ENCODE peak calls at places on chromosome 13, in ten cellular contexts. M is thoracic aorta, P is fibroblast of lung, J is neural crest cell, T is foreskin fibroblast, W is cardiac fibroblast, L is mammary epithelial cell, F is mesothelial cell of epicardium, X is activated B cell treated with CpG ODN at 0.5 μM for 24 hours, G is bronchial epithelial cell. Y is an unnamed sample.

GRCh38 chr13:19927117-19927734 is 31.3 kb upstream of the ZMYM2 start:
- DNase-seq in M (no peak), P (peak; percentile 24), J (no peak), T (peak; percentile 13), W (peak; percentile 49), L (peak; percentile 38), F (no peak), X (no peak), G (peak; percentile 63), Y (peak; percentile 1)

GRCh38 chr13:94128430-94128829 is 351.1 kb downstream of the DCT start:
- DNase-seq in M (no peak), P (peak; percentile 70), J (no peak), T (no peak), W (no peak), L (no peak), F (no peak), X (no peak), G (no peak), Y (no peak)

GRCh38 chr13:41284512-41285288 is 21.3 kb upstream of the MTRF1 start:
- DNase-seq in M (no peak), P (peak; percentile 80), J (no peak), T (peak; percentile 95), W (peak; percentile 98), L (peak; percentile 96), F (no peak), X (no peak), G (peak; percentile 100), Y (peak; percentile 97)

GRCh38 chr13:31951215-31951678 is 80.3 kb upstream of the FRY start:
- DNase-seq in M (no peak), P (peak; percentile 34), J (no peak), T (peak; percentile 48), W (peak; percentile 61), L (peak; percentile 47), F (no peak), X (peak; percentile 34), G (peak; percentile 78), Y (no peak)

GRCh38 chr13:98507060-98507797 is 69.7 kb downstream of the STK24 start:
- DNase-seq in M (no peak), P (peak; percentile 80), J (no peak), T (no peak), W (no peak), L (no peak), F (peak; percentile 80), X (no peak), G (peak; percentile 47), Y (no peak)

GRCh38 chr13:62357887-62358645 is 942.4 kb upstream of the PCDH20 start:
- DNase-seq in M (no peak), P (peak; percentile 31), J (peak; percentile 13), T (peak; percentile 23), W (peak; percentile 19), L (no peak), F (no peak), X (no peak), G (peak; percentile 43), Y (no peak)

GRCh38 chr13:109764474-109765292 is 21.7 kb downstream of the IRS2 start:
- DNase-seq in M (no peak), P (peak; percentile 47), J (no peak), T (peak; percentile 80), W (peak; percentile 43), L (peak; percentile 59), F (no peak), X (no peak), G (peak; percentile 63), Y (peak; percentile 69)

GRCh38 chr13:44967656-44968451 is 21.4 kb downstream of the NUFIP1 start:
- DNase-seq in M (no peak), P (peak; percentile 39), J (no peak), T (no peak), W (peak; percentile 57), L (no peak), F (no peak), X (no peak), G (no peak), Y (peak; percentile 15)

GRCh38 chr13:113774177-113775107 is 15.4 kb downstream of the TMEM255B start:
- DNase-seq in M (no peak), P (peak; percentile 52), J (no peak), T (peak; percentile 53), W (peak; percentile 78), L (peak; percentile 64), F (no peak), X (no peak), G (peak; percentile 43), Y (peak; percentile 54)

GRCh38 chr13:113776231-113777125 is 17.5 kb downstream of the TMEM255B start:
- DNase-seq in M (no peak), P (no peak), J (no peak), T (no peak), W (no peak), L (no peak), F (no peak), X (no peak), G (no peak), Y (no peak)

GRCh38 chr13:113781571-113781970 is 22.5 kb downstream of the TMEM255B start:
- DNase-seq in M (no peak), P (no peak), J (no peak), T (no peak), W (no peak), L (peak; percentile 75), F (no peak), X (no peak), G (peak; percentile 76), Y (no peak)

GRCh38 chr13:113775451-113776145 is 16.6 kb downstream of the TMEM255B start:
- DNase-seq in M (no peak), P (no peak), J (no peak), T (no peak), W (no peak), L (no peak), F (no peak), X (no peak), G (no peak), Y (no peak)

GRCh38 chr13:113777311-113778260 is 18.6 kb downstream of the TMEM255B start:
- DNase-seq in M (no peak), P (peak; percentile 16), J (peak; percentile 54), T (no peak), W (no peak), L (no peak), F (peak; percentile 71), X (no peak), G (no peak), Y (no peak)
- TF ChIP-seq CTCF in M (no peak), P (no peak), J (no peak), T (no peak), W (no peak), L (no peak), F (no peak), X (no peak), G (no peak), Y (no peak)

GRCh38 chr13:33260168-33261098 is 25.1 kb downstream of the STARD13 start:
- DNase-seq in M (no peak), P (no peak), J (no peak), T (peak; percentile 67), W (peak; percentile 75), L (no peak), F (no peak), X (no peak), G (no peak), Y (no peak)

GRCh38 chr13:33256148-33256547 is 29.4 kb downstream of the STARD13 start:
- DNase-seq in M (no peak), P (no peak), J (no peak), T (no peak), W (no peak), L (no peak), F (no peak), X (no peak), G (no peak), Y (no peak)

GRCh38 chr13:33257786-33258185 is 27.8 kb downstream of the STARD13 start:
- DNase-seq in M (no peak), P (no peak), J (no peak), T (no peak), W (no peak), L (no peak), F (no peak), X (no peak), G (no peak), Y (no peak)

GRCh38 chr13:33259296-33259695 is 26.3 kb downstream of the STARD13 start:
- DNase-seq in M (no peak), P (no peak), J (no peak), T (no peak), W (no peak), L (no peak), F (no peak), X (no peak), G (no peak), Y (no peak)

DNA sequence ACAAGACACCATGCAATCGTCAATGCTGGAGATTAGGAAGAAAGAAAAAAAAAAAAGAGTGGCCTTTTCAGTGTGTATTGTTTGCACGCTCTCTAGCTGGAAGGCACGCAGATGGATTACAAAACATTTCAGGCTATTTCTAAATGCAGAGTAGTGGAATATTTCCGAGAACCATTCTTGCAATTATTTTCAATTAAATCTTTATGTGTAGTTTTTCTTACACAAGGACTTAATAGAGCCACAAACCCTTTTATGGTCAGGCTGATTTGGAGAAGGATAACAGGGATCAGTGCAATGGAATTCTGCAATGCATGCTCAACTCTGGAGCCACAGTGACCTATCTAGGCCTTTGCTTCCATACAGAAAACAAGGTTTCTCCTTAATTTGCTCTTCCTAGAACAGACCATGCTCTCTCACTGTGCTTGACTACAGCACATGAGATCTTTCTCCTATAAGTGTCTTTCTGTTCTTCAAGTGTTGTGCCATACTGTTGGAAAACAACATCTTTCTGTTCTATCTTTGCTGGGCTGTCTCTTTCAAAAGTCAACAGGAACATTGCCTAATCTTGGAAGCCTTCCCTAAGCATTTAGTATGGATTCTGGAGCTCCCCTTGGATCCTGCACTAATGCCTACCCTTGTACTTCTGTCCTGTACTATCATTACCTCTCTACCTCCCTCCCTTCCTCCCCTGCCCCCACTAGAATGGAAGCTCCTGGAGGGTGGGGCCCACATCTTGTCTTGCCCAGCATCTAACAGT is 26.9 kb downstream of the STARD13 start:
- DNase-seq in M (no peak), P (peak; percentile 59), J (no peak), T (peak; percentile 58), W (peak; percentile 53), L (no peak), F (no peak), X (no peak), G (no peak), Y (peak; percentile 88)
- TF ChIP-seq CTCF in M (no peak), P (no peak), J (no peak), T (no peak), W (no peak), L (no peak), F (no peak), X (no peak), G (no peak), Y (no peak)

DNA sequence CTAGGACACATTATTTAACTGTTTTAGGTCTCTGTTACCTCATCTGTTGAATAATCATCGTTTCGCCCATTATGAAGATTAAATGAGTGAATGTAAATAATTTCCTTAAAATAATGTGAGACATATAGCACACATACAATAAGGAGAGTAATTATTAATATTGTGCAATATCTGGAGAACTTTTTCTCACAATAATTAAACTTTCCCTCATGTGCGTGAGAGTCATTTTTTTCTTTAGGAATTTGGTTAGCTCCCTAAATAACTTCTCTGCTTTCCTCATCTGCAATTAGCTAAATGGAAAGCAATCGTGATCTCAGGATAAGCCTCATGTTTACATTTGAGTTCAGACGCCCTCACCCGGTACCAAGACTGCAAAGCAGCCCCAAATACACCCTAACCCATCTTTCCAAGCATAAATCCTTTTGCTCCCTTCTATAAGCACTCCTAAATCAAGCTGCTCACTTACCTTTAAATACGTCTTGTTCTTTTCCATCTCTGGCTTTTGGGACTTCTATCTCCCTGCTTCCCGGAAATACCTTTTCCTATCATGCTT is 78.8 kb downstream of the MZT1 start:
- DNase-seq in M (no peak), P (no peak), J (no peak), T (no peak), W (no peak), L (no peak), F (no peak), X (no peak), G (no peak), Y (no peak)
- TF ChIP-seq CTCF in M (no peak), P (peak; percentile 36), J (peak; percentile 18), T (peak; percentile 12), W (no peak), L (peak; percentile 1), F (no peak), X (no peak), G (peak; percentile 26), Y (no peak)

GRCh38 chr13:23087884-23088283 is 92.9 kb upstream of the SGCG start:
- DNase-seq in M (no peak), P (peak; percentile 1), J (peak; percentile 9), T (no peak), W (peak; percentile 22), L (no peak), F (no peak), X (no peak), G (peak; percentile 44), Y (peak; percentile 15)
- TF ChIP-seq CTCF in M (no peak), P (peak; percentile 75), J (peak; percentile 56), T (peak; percentile 59), W (peak; percentile 44), L (no peak), F (peak; percentile 23), X (no peak), G (peak; percentile 66), Y (peak; percentile 74)

Y was measured in HFFc6.